ENCODE peak calls at places on chromosomes 5 and 9, in four cellular contexts. V is activated CD8-positive, alpha-beta memory T cell treated with anti-CD3 and anti-CD28 coated beads, Interleukin-2, amount 50 U/mL, for 4 hours; J is GM04504; O is gastrocnemius medialis. Z is an unnamed sample.

GRCh38 chr5:141783599-141784296 is 94.5 kb downstream of the PCDH1 start:
- DNase-seq in V (no peak), J (no peak), O (no peak), Z (no peak)

GRCh38 chr9:111438576-111439235 is 45.5 kb downstream of the ECPAS start:
- DNase-seq in V (no peak), J (no peak), O (no peak), Z (no peak)

GRCh38 chr5:147558826-147559225 is 49.0 kb upstream of the DPYSL3 start:
- DNase-seq in V (no peak), J (peak), O (peak), Z (peak)

GRCh38 chr9:38682713-38683112 is 37.2 kb downstream of the FAM240B start:
- DNase-seq in V (no peak), J (peak), O (no peak), Z (no peak)

GRCh38 chr5:100827481-100827889 is 75.6 kb downstream of the ST8SIA4 start:
- DNase-seq in V (no peak), J (peak), O (no peak), Z (no peak)

GRCh38 chr5:178356459-178356872 is 123.9 kb upstream of the PHYKPL start:
- DNase-seq in V (no peak), J (no peak), O (no peak), Z (peak)

GRCh38 chr9:134712922-134713321 is 71.3 kb downstream of the COL5A1 start:
- DNase-seq in V (no peak), J (no peak), O (peak), Z (no peak)

GRCh38 chr9:34430843-34431437 is 27.4 kb downstream of the FAM219A start:
- DNase-seq in V (no peak), J (peak), O (peak), Z (peak)

GRCh38 chr5:1807479-1808185 is 6.4 kb downstream of the NDUFS6 start:
- DNase-seq in V (no peak), J (no peak), O (no peak), Z (no peak)

GRCh38 chr5:89241186-89241585 is 358.2 kb upstream of the MEF2C start:
- DNase-seq in V (no peak), J (no peak), O (no peak), Z (no peak)

GRCh38 chr5:53023969-53024368 is 34.8 kb downstream of the ITGA2 start:
- DNase-seq in V (no peak), J (peak), O (no peak), Z (no peak)

GRCh38 chr5:116378007-116378831 is 196.4 kb downstream of the SEMA6A start:
- DNase-seq in V (no peak), J (no peak), O (peak), Z (no peak)

GRCh38 chr9:128439273-128439672 is 16.5 kb upstream of the ODF2 start:
- DNase-seq in V (no peak), J (no peak), O (no peak), Z (no peak)

GRCh38 chr5:62778327-62779009 is 199.8 kb downstream of the LRRC70 start:
- DNase-seq in V (no peak), J (no peak), O (no peak), Z (no peak)

GRCh38 chr9:841371-842209 is at the start of gene DMRT1:
- DNase-seq in V (no peak), J (no peak), O (no peak), Z (no peak)

GRCh38 chr5:31530541-31531265 is 1.2 kb downstream of the DROSHA start:
- DNase-seq in V (no peak), J (no peak), O (no peak), Z (no peak)

GRCh38 chr5:50574121-50574520 is 92.3 kb upstream of the PARP8 start:
- DNase-seq in V (no peak), J (no peak), O (no peak), Z (no peak)

GRCh38 chr9:131423171-131423581 is 29.3 kb downstream of the PRRC2B start:
- DNase-seq in V (no peak), J (peak), O (peak), Z (peak)

GRCh38 chr5:98807806-98808205 is 34.3 kb downstream of the RGMB start:
- DNase-seq in V (no peak), J (no peak), O (no peak), Z (no peak)

GRCh38 chr5:77640577-77641396 is 2.3 kb upstream of the OTP start:
- DNase-seq in V (no peak), J (no peak), O (no peak), Z (no peak)

GRCh38 chr9:95771556-95772280 is 103.8 kb upstream of the ERCC6L2 start:
- DNase-seq in V (no peak), J (no peak), O (no peak), Z (no peak)

GRCh38 chr5:150497274-150497988 is 10.5 kb upstream of the NDST1 start:
- DNase-seq in V (no peak), J (peak), O (peak), Z (no peak)

GRCh38 chr5:140109050-140109817 is 4.7 kb upstream of the PURA start:
- DNase-seq in V (no peak), J (no peak), O (no peak), Z (peak)

GRCh38 chr9:127166651-127167524 is 44.5 kb upstream of the ANGPTL2 start:
- DNase-seq in V (no peak), J (no peak), O (no peak), Z (no peak)

GRCh38 chr5:104739905-104740304 is 1177.3 kb upstream of the NUDT12 start:
- DNase-seq in V (no peak), J (no peak), O (no peak), Z (no peak)

GRCh38 chr5:620586-621180 is 8.5 kb downstream of the CEP72 start:
- DNase-seq in V (no peak), J (no peak), O (no peak), Z (no peak)

GRCh38 chr5:72079288-72079687 is 28.0 kb upstream of the MAP1B start:
- DNase-seq in V (no peak), J (no peak), O (no peak), Z (no peak)

GRCh38 chr5:177440211-177440989 is 6.2 kb upstream of the PRR7 start:
- DNase-seq in V (no peak), J (no peak), O (no peak), Z (no peak)

GRCh38 chr9:116605904-116606341 is 81.2 kb upstream of the TRIM32 start:
- DNase-seq in V (no peak), J (no peak), O (no peak), Z (no peak)

GRCh38 chr9:88645869-88646204 is 110.9 kb downstream of the NXNL2 start:
- DNase-seq in V (no peak), J (no peak), O (no peak), Z (no peak)

GRCh38 chr5:180808461-180809000 is 5.9 kb upstream of the MGAT1 start:
- DNase-seq in V (peak), J (no peak), O (no peak), Z (no peak)

GRCh38 chr5:142202282-142202681 is 93.7 kb downstream of the NDFIP1 start:
- DNase-seq in V (no peak), J (no peak), O (no peak), Z (no peak)

GRCh38 chr9:120568816-120569215 is 11.2 kb downstream of the CDK5RAP2 start:
- DNase-seq in V (no peak), J (no peak), O (no peak), Z (no peak)

GRCh38 chr9:95807326-95807947 is 68.1 kb upstream of the ERCC6L2 start:
- DNase-seq in V (no peak), J (no peak), O (no peak), Z (no peak)

GRCh38 chr9:81619353-81620008 is 69.9 kb downstream of the TLE1 start:
- DNase-seq in V (no peak), J (peak), O (no peak), Z (no peak)

GRCh38 chr5:80780761-80781285 is 126.0 kb upstream of the DHFR start:
- DNase-seq in V (no peak), J (no peak), O (no peak), Z (no peak)

GRCh38 chr9:71897573-71897972 is 13.4 kb downstream of the ABHD17B start:
- DNase-seq in V (no peak), J (no peak), O (no peak), Z (no peak)

Z was measured in right lobe of liver.